ENCODE peak calls at places on chromosomes 16 and 17, in four cellular contexts. T, C, M and P are unnamed samples.

GRCh38 chr16:20401475-20402016 is 3.0 kb downstream of the PDILT start:
- DNase-seq in T (no peak), C (no peak), M (no peak), P (peak; percentile 79)

GRCh38 chr17:42179911-42180410 is 981 bp downstream of the KCNH4 start:
- DNase-seq in T (no peak), C (no peak), M (peak; percentile 62), P (peak; percentile 38)

GRCh38 chr16:15653227-15653626 is 3.2 kb downstream of the NDE1 start:
- DNase-seq in T (no peak), C (no peak), M (no peak), P (no peak)

GRCh38 chr17:16293918-16294317 is 59.4 kb downstream of the CENPV start:
- DNase-seq in T (no peak), C (no peak), M (no peak), P (no peak)

GRCh38 chr16:10180042-10180770 is 2.0 kb downstream of the GRIN2A start:
- DNase-seq in T (no peak), C (no peak), M (no peak), P (no peak)

GRCh38 chr17:18182978-18183333 is 672 bp upstream of the ALKBH5 start:
- DNase-seq in T (no peak), C (no peak), M (peak; percentile 83), P (peak; percentile 78)

GRCh38 chr17:31530391-31530990 is 139.0 kb downstream of the RAB11FIP4 start:
- DNase-seq in T (no peak), C (no peak), M (no peak), P (no peak)

GRCh38 chr16:66930189-66930588 is 4.0 kb downstream of the CIAO2B start:
- DNase-seq in T (no peak), C (no peak), M (no peak), P (peak; percentile 55)

GRCh38 chr17:72151565-72152391 is 31.0 kb downstream of the SOX9 start:
- DNase-seq in T (peak; percentile 97), C (no peak), M (peak; percentile 66), P (peak; percentile 82)

GRCh38 chr16:1048442-1049112 is 24.0 kb upstream of the SSTR5 start:
- DNase-seq in T (no peak), C (no peak), M (peak; percentile 69), P (peak; percentile 39)

GRCh38 chr17:33163827-33164555 is 129.1 kb downstream of the ASIC2 start:
- DNase-seq in T (no peak), C (no peak), M (no peak), P (no peak)

GRCh38 chr17:79406316-79406715 is 204.5 kb downstream of the RBFOX3 start:
- DNase-seq in T (no peak), C (no peak), M (no peak), P (no peak)

GRCh38 chr17:27804113-27804512 is 3.8 kb upstream of the NOS2 start:
- DNase-seq in T (no peak), C (no peak), M (no peak), P (no peak)

GRCh38 chr17:3594056-3594810 is 15.0 kb downstream of the TRPV1 start:
- DNase-seq in T (no peak), C (no peak), M (peak; percentile 67), P (no peak)

GRCh38 chr16:31875112-31875803 is 1.7 kb downstream of the ZNF267 start:
- DNase-seq in T (no peak), C (no peak), M (no peak), P (no peak)

GRCh38 chr17:49676276-49676868 is 1.5 kb downstream of the SPOP start:
- DNase-seq in T (no peak), C (peak; percentile 84), M (no peak), P (no peak)

GRCh38 chr17:8753976-8754440 is 4.3 kb downstream of the SPDYE4 start:
- DNase-seq in T (peak; percentile 31), C (no peak), M (no peak), P (no peak)

GRCh38 chr17:55005520-55005919 is 37.0 kb downstream of the STXBP4 start:
- DNase-seq in T (peak; percentile 63), C (no peak), M (peak; percentile 20), P (no peak)

GRCh38 chr17:5226940-5227878 is 7.5 kb downstream of the SCIMP start:
- DNase-seq in T (no peak), C (no peak), M (no peak), P (no peak)

GRCh38 chr17:77891602-77892001 is 66.9 kb upstream of the TNRC6C start:
- DNase-seq in T (no peak), C (no peak), M (no peak), P (no peak)

GRCh38 chr17:44121206-44121605 is 2.2 kb downstream of the HDAC5 start:
- DNase-seq in T (no peak), C (no peak), M (peak; percentile 58), P (no peak)

GRCh38 chr17:30372755-30373154 is 6.0 kb upstream of the CPD start:
- DNase-seq in T (peak; percentile 29), C (no peak), M (no peak), P (no peak)

GRCh38 chr16:88803264-88803987 is at the start of gene CDT1:
- DNase-seq in T (peak; percentile 61), C (peak; percentile 86), M (peak; percentile 100), P (peak; percentile 88)

GRCh38 chr16:68823401-68823800 is 19.9 kb upstream of the TANGO6 start:
- DNase-seq in T (no peak), C (no peak), M (no peak), P (no peak)

GRCh38 chr17:2055494-2056220 is 754 bp downstream of the HIC1 start:
- DNase-seq in T (no peak), C (peak; percentile 32), M (no peak), P (no peak)

GRCh38 chr17:2051388-2052237 is 3.3 kb upstream of the HIC1 start:
- DNase-seq in T (no peak), C (no peak), M (no peak), P (no peak)

GRCh38 chr17:2054262-2054739 is 602 bp upstream of the HIC1 start:
- DNase-seq in T (no peak), C (no peak), M (peak; percentile 76), P (no peak)

GRCh38 chr17:2054740-2055493 is at the start of gene HIC1:
- DNase-seq in T (no peak), C (peak; percentile 84), M (peak; percentile 93), P (peak; percentile 79)

DNA sequence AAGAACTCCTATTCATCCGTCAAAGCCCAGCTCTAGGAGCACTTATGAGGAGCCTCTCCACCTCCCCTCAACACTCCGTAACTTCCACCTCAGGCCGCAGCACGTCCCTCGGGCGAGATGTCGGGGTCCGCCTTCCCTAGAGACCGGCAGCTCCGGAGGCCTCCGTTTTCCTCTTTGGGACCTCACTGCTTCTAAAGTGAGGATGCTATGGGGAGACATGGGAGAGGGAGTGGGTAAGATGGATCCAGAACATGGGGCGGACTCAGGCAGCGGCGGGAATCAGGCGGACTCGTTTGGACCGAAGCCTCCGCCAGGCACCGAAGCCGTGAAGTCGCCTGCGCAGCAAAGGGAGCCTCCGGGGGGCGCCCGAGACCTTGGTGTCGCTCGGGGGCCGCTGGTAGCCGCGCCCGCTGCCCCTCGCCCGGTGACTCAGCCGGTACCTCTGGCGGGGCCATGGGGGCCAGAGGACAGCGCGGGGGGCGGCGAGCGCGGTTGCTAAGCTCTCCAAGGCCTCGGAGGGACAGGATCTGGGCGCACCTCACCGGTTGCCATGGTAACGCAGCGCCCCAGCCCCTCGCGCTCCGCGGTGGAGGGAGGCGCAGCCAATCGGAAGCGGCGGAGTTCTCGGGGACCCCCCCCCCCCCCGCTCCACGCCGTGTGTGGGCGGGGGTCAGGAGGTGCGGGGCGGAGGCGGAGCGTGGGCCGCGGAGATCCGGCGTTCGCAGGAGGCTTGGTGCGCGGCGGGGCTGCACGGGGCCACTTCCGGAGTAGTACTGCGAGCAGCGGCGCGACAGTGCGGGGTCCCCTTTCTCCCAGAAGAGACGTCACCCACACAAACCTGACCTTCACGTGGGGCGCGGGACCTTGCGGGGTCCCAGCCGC is 1.3 kb upstream of the HIC1 start:
- DNase-seq in T (no peak), C (peak; percentile 82), M (peak; percentile 68), P (peak; percentile 71)
- H3K4me1 ChIP-seq in T (peaks cover 32% of the 10 kb centered on the region), C (peaks cover 39% of the 10 kb centered on the region), M (peaks cover 14% of the 10 kb centered on the region), P (peaks cover 78% of the 10 kb centered on the region)

DNA sequence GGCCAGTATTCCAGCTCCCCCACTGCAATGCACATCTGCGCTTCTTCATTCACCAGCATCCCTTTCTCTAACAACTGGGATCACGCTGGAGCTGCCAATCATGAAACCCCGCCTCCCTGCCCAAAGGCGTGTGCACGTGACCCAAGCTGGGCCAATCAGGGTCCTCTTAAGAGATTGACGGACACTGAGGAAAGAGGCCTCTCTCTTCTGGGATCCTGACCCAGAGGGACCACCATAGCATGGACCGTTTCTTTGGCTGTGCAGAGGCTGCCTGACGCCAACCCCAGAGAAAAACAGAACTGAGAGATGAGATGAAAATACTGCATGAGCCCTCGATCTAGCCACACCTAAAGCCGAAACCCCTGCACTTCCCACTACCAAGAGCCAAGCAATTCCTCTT is 32.0 kb downstream of the COTL1 start:
- DNase-seq in T (peak; percentile 27), C (no peak), M (peak; percentile 50), P (no peak)
- H3K4me1 ChIP-seq in T (no peaks in the 10 kb centered on the region), C (peaks cover 22% of the 10 kb centered on the region), M (no peaks in the 10 kb centered on the region), P (peaks cover 4% of the 10 kb centered on the region)

GRCh38 chr16:4663756-4664465 is 29.5 kb upstream of the NUDT16L1 start:
- DNase-seq in T (no peak), C (no peak), M (no peak), P (peak; percentile 45)

GRCh38 chr16:4660454-4661007 is 32.8 kb upstream of the NUDT16L1 start:
- DNase-seq in T (no peak), C (peak; percentile 42), M (peak; percentile 50), P (peak; percentile 70)

GRCh38 chr16:4664538-4665418 is 28.6 kb upstream of the NUDT16L1 start:
- DNase-seq in T (no peak), C (peak; percentile 69), M (no peak), P (peak; percentile 88)

GRCh38 chr16:4659363-4660353 is 33.7 kb upstream of the NUDT16L1 start:
- DNase-seq in T (no peak), C (no peak), M (no peak), P (no peak)

DNA sequence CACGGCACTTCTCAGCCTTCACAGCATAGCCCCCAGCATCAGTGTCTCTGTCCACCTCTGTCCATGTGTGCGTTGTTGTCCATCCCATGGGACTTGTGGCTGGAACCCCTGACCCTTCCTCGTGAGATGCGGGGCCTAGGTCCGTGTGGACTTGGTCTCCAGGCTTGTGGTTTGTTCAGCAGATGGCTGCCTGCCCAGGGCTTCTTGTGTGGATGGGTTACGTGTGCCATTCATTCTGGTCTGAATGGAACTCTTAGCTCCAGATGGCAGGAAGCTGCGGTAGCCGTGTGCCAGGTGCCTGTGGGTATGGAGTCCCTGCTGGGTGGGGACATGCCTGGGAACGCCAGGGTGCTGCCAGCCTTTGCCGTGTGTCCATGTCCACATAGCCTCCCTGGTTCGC is 31.7 kb upstream of the NUDT16L1 start:
- DNase-seq in T (no peak), C (no peak), M (no peak), P (peak; percentile 84)
- H3K4me1 ChIP-seq in T (peaks cover 10% of the 10 kb centered on the region), C (peaks cover 57% of the 10 kb centered on the region), M (no peaks in the 10 kb centered on the region), P (peaks cover 56% of the 10 kb centered on the region)

DNA sequence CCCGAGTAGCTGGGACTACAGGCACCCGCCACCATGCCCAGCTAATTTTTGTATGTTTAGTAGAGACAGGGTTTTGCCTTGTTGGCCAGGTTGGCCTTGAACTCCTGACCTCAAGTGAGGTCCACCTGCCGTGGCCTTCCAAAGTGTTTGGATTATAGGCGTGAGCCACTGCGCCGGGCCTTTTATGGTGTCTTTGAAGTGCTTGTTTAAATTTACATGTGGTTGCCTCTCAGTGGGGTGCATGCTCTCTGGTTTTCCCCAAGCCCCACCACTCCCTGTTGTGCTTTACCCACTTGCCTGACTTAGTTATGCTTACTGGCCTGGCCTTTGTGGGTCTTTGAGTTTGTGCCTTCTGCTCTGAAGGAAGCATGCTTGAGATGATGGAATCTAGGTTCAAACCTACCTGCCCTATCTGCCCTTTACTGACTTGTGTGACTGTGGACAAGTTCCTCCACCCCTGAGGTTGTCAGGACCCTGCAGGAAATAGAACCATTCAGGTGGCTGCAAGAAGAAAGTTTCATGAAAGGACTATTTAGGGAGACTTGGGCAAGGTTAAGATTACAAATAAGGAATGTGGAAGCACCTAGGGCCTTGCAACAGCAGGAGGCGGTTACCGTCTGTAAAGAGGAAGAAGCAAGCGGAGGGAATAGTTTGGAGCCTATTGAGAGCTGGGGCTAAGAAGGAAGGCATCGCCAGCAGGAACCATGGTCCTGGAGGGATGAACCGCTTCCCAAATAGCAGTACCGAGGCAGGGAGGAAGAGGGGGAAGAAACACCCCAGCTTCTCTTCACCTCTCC is 132.2 kb downstream of the PRKCB start:
- DNase-seq in T (no peak), C (no peak), M (no peak), P (no peak)
- H3K4me1 ChIP-seq in T (no peaks in the 10 kb centered on the region), C (peaks cover 36% of the 10 kb centered on the region), M (no peaks in the 10 kb centered on the region), P (peaks cover 5% of the 10 kb centered on the region)